ENCODE peak calls at places on chromosome 1, in eight cellular contexts. O is adrenal gland, F is testis, N is left ventricle myocardium inferior, I is right cardiac atrium, V is AG04450, B is heart left ventricle, C is H9. L is an unnamed sample. For H3K27me3, the result is how much of the 10 kb centered on the place peaks cover.

GRCh38 chr1:192805832-192806323 is 3.0 kb upstream of the RGS2 start:
- DNase-seq in O (no peak), F (no peak), N (no peak), I (no peak), V (peak), B (no peak), C (no peak), L (no peak)

GRCh38 chr1:27527857-27528700 is 38.1 kb upstream of the WASF2 start:
- DNase-seq in O (peak), F (peak), N (peak), I (peak), V (no peak), B (no peak), C (peak), L (peak)

GRCh38 chr1:9120312-9120958 is 8.5 kb downstream of the GPR157 start:
- DNase-seq in O (no peak), F (no peak), N (no peak), I (no peak), V (no peak), B (no peak), C (no peak), L (no peak)

GRCh38 chr1:175906370-175906769 is 163.0 kb upstream of the TNR start:
- DNase-seq in O (no peak), F (no peak), N (no peak), I (no peak), V (no peak), B (no peak), C (no peak), L (no peak)

GRCh38 chr1:54996359-54996868 is 2.3 kb upstream of the BSND start:
- DNase-seq in O (peak), F (peak), N (peak), I (peak), V (no peak), B (peak), C (peak), L (peak)

GRCh38 chr1:152479792-152480595 is 30.6 kb upstream of the LCE5A start:
- DNase-seq in O (peak), F (peak), N (peak), I (peak), V (no peak), B (no peak), C (no peak), L (peak)

GRCh38 chr1:1779691-1780597 is 1.7 kb upstream of the NADK start:
- DNase-seq in O (peak), F (peak), N (peak), I (peak), V (no peak), B (peak), C (peak), L (no peak)

GRCh38 chr1:228083871-228084278 is 1.4 kb downstream of the ARF1 start:
- DNase-seq in O (no peak), F (peak), N (no peak), I (peak), V (no peak), B (no peak), C (no peak), L (no peak)

GRCh38 chr1:21874778-21875547 is 62.1 kb downstream of the HSPG2 start:
- DNase-seq in O (no peak), F (no peak), N (no peak), I (peak), V (no peak), B (no peak), C (no peak), L (no peak)

GRCh38 chr1:223739366-223740057 is 27.2 kb downstream of the CAPN2 start:
- DNase-seq in O (no peak), F (no peak), N (no peak), I (no peak), V (no peak), B (peak), C (no peak), L (no peak)

GRCh38 chr1:52033190-52034049 is at the start of gene KTI12:
- DNase-seq in O (peak), F (peak), N (peak), I (peak), V (peak), B (peak), C (peak), L (peak)

GRCh38 chr1:207027221-207027777 is 5.3 kb downstream of the C1orf116 start:
- DNase-seq in O (peak), F (no peak), N (no peak), I (no peak), V (no peak), B (no peak), C (no peak), L (no peak)

GRCh38 chr1:56451491-56451890 is 127.9 kb downstream of the PLPP3 start:
- DNase-seq in O (no peak), F (no peak), N (no peak), I (no peak), V (no peak), B (no peak), C (no peak), L (no peak)

GRCh38 chr1:47558601-47559593 is 121.1 kb downstream of the FOXD2 start:
- DNase-seq in O (no peak), F (peak), N (no peak), I (no peak), V (no peak), B (no peak), C (no peak), L (no peak)

GRCh38 chr1:156743367-156744302 is 2.7 kb upstream of the MRPL24 start:
- DNase-seq in O (no peak), F (no peak), N (no peak), I (no peak), V (no peak), B (no peak), C (no peak), L (no peak)

GRCh38 chr1:10823000-10823401 is 26.6 kb upstream of the CASZ1 start:
- DNase-seq in O (no peak), F (no peak), N (peak), I (peak), V (no peak), B (peak), C (no peak), L (no peak)

GRCh38 chr1:111733183-111733995 is 5.8 kb downstream of the INKA2 start:
- DNase-seq in O (peak), F (no peak), N (peak), I (peak), V (no peak), B (peak), C (no peak), L (no peak)

GRCh38 chr1:54094001-54094729 is 40.8 kb downstream of the TCEANC2 start:
- DNase-seq in O (no peak), F (no peak), N (no peak), I (no peak), V (no peak), B (no peak), C (no peak), L (no peak)

GRCh38 chr1:36653850-36654249 is 171.1 kb upstream of the CSF3R start:
- DNase-seq in O (no peak), F (peak), N (peak), I (peak), V (no peak), B (no peak), C (no peak), L (no peak)

GRCh38 chr1:59232209-59232608 is 64.7 kb upstream of the FGGY start:
- DNase-seq in O (peak), F (no peak), N (no peak), I (no peak), V (no peak), B (no peak), C (no peak), L (no peak)

GRCh38 chr1:24735619-24736375 is 9.4 kb upstream of the CLIC4 start:
- DNase-seq in O (peak), F (no peak), N (peak), I (peak), V (no peak), B (peak), C (no peak), L (peak)

GRCh38 chr1:175618559-175618958 is 124.8 kb downstream of the TNR start:
- DNase-seq in O (no peak), F (no peak), N (no peak), I (no peak), V (no peak), B (no peak), C (no peak), L (no peak)

GRCh38 chr1:111690306-111690617 is 48.9 kb downstream of the INKA2 start:
- DNase-seq in O (peak), F (peak), N (no peak), I (peak), V (peak), B (peak), C (no peak), L (no peak)

GRCh38 chr1:166272851-166273250 is 106.0 kb upstream of the FAM78B start:
- DNase-seq in O (no peak), F (no peak), N (no peak), I (no peak), V (no peak), B (no peak), C (no peak), L (no peak)

GRCh38 chr1:153040950-153041631 is at the start of gene SPRR2D:
- DNase-seq in O (no peak), F (no peak), N (no peak), I (no peak), V (no peak), B (no peak), C (no peak), L (no peak)

GRCh38 chr1:182700351-182700709 is 15.9 kb upstream of the RGS8 start:
- DNase-seq in O (no peak), F (no peak), N (no peak), I (no peak), V (no peak), B (no peak), C (no peak), L (no peak)

GRCh38 chr1:92481598-92482403 is 4.9 kb downstream of the GFI1 start:
- DNase-seq in O (no peak), F (no peak), N (no peak), I (no peak), V (no peak), B (no peak), C (peak), L (no peak)

GRCh38 chr1:31913968-31914367 is 24.2 kb downstream of the PTP4A2 start:
- DNase-seq in O (no peak), F (no peak), N (no peak), I (no peak), V (no peak), B (no peak), C (no peak), L (no peak)
- H3K27ac ChIP-seq in O (no peak), F (no peak), N (no peak), I (no peak), V (no peak), B (no peak), C (no peak), L (no peak)

GRCh38 chr1:170174395-170174794 is 28.6 kb downstream of the NTMT2 start:
- DNase-seq in O (no peak), F (peak), N (no peak), I (no peak), V (no peak), B (no peak), C (no peak), L (no peak)
- H3K27me3 ChIP-seq in O (under half), F (under half), N (under half), I (under half), V (under half), B (under half), C (under half), L (under half)

DNA sequence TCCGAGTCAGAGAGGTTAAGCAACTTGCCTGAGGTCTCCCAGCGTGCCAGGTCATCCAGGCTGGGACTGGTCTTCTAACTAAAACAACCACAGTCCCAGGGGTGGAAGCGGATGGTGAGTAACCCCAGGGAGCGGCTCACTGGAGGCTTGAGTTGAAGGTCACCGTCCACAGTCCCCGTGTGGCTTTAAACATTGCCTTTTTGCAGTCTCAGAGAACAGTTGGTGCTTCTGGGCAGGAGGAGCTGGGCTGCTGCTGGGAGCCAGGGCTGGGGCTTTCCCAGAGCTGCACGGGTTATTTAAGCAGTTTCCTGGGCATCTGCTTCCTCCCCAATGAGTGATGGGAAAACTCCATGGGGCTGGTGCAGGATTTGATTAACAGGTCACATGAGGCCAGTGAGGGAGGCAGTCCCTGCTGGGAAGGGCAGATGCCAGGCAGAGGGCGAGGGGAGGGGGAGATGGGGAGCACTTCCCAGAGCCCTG is 12.3 kb downstream of the ARHGEF10L start:
- DNase-seq in O (peak), F (no peak), N (peak), I (no peak), V (no peak), B (no peak), C (no peak), L (peak)
- H3K27ac ChIP-seq in O (no peak), F (no peak), N (peak), I (no peak), V (peak), B (peak), C (no peak), L (peak)

GRCh38 chr1:3139451-3139852 is 70.4 kb downstream of the PRDM16 start:
- DNase-seq in O (no peak), F (no peak), N (no peak), I (no peak), V (no peak), B (no peak), C (no peak), L (no peak)

GRCh38 chr1:3141836-3142235 is 72.8 kb downstream of the PRDM16 start:
- DNase-seq in O (no peak), F (no peak), N (no peak), I (no peak), V (no peak), B (no peak), C (no peak), L (no peak)

GRCh38 chr1:3142236-3142635 is 73.2 kb downstream of the PRDM16 start:
- DNase-seq in O (no peak), F (no peak), N (no peak), I (no peak), V (no peak), B (no peak), C (no peak), L (no peak)

GRCh38 chr1:3138623-3139151 is 69.7 kb downstream of the PRDM16 start:
- DNase-seq in O (no peak), F (no peak), N (no peak), I (no peak), V (no peak), B (no peak), C (no peak), L (no peak)

DNA sequence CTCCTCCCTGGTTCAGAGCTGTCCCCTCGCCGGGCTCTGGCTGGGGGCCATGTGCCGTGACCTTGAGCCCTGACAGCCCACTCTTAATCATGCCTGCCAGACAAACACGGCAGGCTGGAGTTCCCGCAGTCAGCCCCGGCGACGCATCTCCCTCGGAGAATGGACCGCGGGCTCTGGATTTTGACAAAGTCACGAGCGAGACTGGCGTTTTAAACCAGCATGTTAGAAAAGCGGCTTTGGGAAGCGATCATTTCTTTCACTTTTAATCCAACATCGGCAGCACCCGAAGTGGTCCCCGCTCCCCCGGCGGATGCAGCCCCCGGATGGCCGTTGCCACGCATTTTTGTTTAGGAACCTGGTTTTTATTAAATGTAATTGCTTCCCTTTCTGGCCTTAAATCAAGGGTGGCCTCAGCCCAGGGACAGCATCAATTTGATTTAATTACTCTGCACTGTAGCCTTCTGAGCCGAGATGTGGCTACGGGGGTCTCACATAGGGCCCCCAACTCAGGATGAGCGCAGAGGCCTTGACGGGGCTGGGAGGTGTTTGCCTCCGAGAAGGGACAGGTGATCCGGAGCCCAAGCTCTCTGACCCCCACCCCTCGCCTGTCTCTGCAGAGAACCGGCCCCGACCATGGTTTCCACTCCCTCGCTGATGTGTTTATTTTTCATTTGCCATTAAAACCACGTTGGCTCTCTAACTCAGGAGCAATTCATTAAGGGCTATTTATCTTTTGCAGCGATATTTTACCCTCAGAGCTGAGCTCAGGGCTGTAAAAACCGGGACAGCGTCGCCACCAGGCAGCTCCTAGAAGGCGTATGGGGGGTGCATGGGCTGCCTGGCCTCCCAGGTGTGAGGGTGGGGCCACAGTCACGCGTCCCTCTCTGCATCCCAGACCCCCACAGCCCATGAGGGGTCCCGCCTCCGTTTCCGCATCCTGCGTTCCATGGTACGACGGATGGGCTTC is 71.2 kb downstream of the PRDM16 start:
- DNase-seq in O (no peak), F (no peak), N (no peak), I (no peak), V (no peak), B (no peak), C (no peak), L (no peak)
- H3K27me3 ChIP-seq in O (under half), F (under half), N (half or more), I (under half), V (under half), B (under half), C (under half), L (under half)

GRCh38 chr1:236078988-236079387 is 14.1 kb upstream of the NID1 start:
- DNase-seq in O (no peak), F (no peak), N (no peak), I (no peak), V (no peak), B (no peak), C (no peak), L (no peak)
- H3K27ac ChIP-seq in O (no peak), F (no peak), N (no peak), I (no peak), V (no peak), B (no peak), C (no peak), L (no peak)

DNA sequence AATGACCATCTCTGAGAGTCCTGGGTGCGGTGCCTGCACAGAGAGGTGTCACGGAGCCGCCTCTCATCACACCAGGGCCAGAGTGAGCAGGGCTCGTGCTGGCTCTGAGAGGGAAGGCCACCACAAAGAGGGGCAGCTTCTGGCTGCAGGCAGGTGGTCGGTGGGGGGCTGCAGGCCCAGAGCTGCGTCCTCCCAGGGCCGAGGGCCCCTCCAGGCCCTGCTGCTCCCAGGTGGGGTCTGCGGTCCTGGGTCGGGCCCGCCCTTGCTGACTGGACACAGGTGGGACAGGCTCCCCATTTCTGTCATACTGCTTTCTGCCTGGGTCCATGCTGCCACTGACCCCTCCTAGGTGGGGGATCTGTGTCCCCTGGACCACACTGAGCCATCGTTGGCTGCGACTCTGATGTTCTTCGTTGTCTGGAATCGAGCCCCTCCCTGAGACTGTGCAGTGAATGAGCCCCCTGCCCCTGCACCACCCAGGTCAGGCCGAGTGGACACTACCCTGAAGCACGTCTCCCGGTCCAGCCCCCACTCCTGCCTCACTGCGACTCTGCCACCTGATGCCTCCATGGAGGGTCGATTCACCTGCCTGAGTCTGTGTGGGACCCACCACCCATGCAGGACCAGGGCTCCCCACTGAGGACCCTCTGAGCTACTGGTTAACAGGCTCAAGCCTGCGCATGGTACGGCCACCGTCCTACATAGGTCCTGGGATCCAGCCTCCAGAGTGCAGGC is 332.0 kb upstream of the VAMP3 start:
- DNase-seq in O (no peak), F (no peak), N (no peak), I (no peak), V (no peak), B (no peak), C (no peak), L (no peak)
- H3K27me3 ChIP-seq in O (under half), F (under half), N (under half), I (under half), V (under half), B (under half), C (under half), L (under half)

GRCh38 chr1:203028784-203029553 is 2.7 kb downstream of the PPFIA4 start:
- DNase-seq in O (no peak), F (peak), N (no peak), I (no peak), V (no peak), B (no peak), C (peak), L (peak)

GRCh38 chr1:203031467-203031866 is 5.2 kb downstream of the PPFIA4 start:
- DNase-seq in O (no peak), F (no peak), N (no peak), I (no peak), V (no peak), B (no peak), C (no peak), L (peak)

GRCh38 chr1:203028067-203028783 is 1.9 kb downstream of the PPFIA4 start:
- DNase-seq in O (no peak), F (peak), N (no peak), I (no peak), V (no peak), B (no peak), C (no peak), L (peak)

GRCh38 chr1:203025721-203026665 is at the start of gene PPFIA4:
- DNase-seq in O (peak), F (peak), N (peak), I (peak), V (peak), B (peak), C (peak), L (peak)

GRCh38 chr1:203026666-203027663 is 674 bp downstream of the PPFIA4 start:
- DNase-seq in O (no peak), F (peak), N (no peak), I (no peak), V (no peak), B (no peak), C (peak), L (peak)
- H3K27ac ChIP-seq in O (no peak), F (no peak), N (peak), I (peak), V (no peak), B (peak), C (no peak), L (peak)

L was measured in WERI-Rb-1.